ENCODE peak calls at places on chromosomes 4 and X, in ten cellular contexts. U is nephron progenitor cell, P is GM13976, M is AG10803, Y is Calu3, Z is MCF 10A, F is fibroblast of the aortic adventitia, T is mammary epithelial cell, S is bronchial epithelial cell, R is GM13977. G is an unnamed sample.

GRCh38 chr4:124437853-124438495 is 274.6 kb downstream of the ANKRD50 start:
- DNase-seq in F (no peak), U (no peak), R (no peak), M (no peak), Y (no peak), S (peak), T (peak), P (no peak), Z (no peak), G (no peak)

GRCh38 chr4:101711590-101712255 is 78.8 kb upstream of the BANK1 start:
- DNase-seq in Z (no peak), P (no peak), F (no peak), Y (no peak), T (no peak), S (no peak), U (no peak), M (no peak), R (no peak), G (no peak)

GRCh38 chr4:4946416-4946815 is 72.8 kb downstream of the CYTL1 start:
- DNase-seq in Z (no peak), P (no peak), S (no peak), Y (no peak), T (no peak), M (no peak), U (no peak), F (no peak), R (no peak), G (no peak)

GRCh38 chr4:169627307-169627706 is 6.9 kb downstream of the CLCN3 start:
- DNase-seq in R (no peak), Y (no peak), U (no peak), P (no peak), M (no peak), T (no peak), F (no peak), Z (no peak), S (no peak), G (no peak)

GRCh38 chr4:162458051-162458450 is 294.3 kb upstream of the FSTL5 start:
- DNase-seq in T (no peak), F (no peak), S (no peak), Z (no peak), U (no peak), P (no peak), M (no peak), Y (no peak), R (no peak), G (no peak)

GRCh38 chrX:12115377-12115776 is 22.9 kb upstream of the FRMPD4 start:
- DNase-seq in U (peak), P (no peak), Z (peak), F (no peak), T (no peak), R (no peak), S (no peak), M (no peak), Y (peak), G (no peak)

GRCh38 chr4:137531951-137532868 is at the start of gene PCDH18:
- DNase-seq in M (peak), R (no peak), F (peak), S (peak), T (peak), Z (peak), P (no peak), U (peak), Y (peak), G (peak)

GRCh38 chrX:134898450-134898849 is 92.3 kb upstream of the SMIM10 start:
- DNase-seq in M (no peak), P (no peak), Z (no peak), T (no peak), R (no peak), F (peak), Y (no peak), U (no peak), S (no peak), G (no peak)

GRCh38 chrX:130916636-130917422 is 13.8 kb upstream of the ENOX2 start:
- DNase-seq in M (peak), U (peak), Y (peak), R (peak), P (peak), S (peak), T (peak), F (peak), Z (peak), G (no peak)

GRCh38 chr4:153486281-153487151 is 20.4 kb downstream of the TMEM131L start:
- DNase-seq in R (no peak), S (peak), F (peak), M (peak), T (peak), U (no peak), Y (peak), Z (peak), P (no peak), G (no peak)

GRCh38 chr4:139603576-139604387 is 47.8 kb upstream of the SETD7 start:
- DNase-seq in U (peak), R (peak), F (peak), Z (peak), S (peak), Y (peak), T (peak), M (peak), P (peak), G (no peak)

GRCh38 chrX:129842510-129843208 is 1.0 kb downstream of the ZDHHC9 start:
- DNase-seq in U (no peak), Y (peak), F (peak), R (no peak), P (no peak), M (peak), S (peak), Z (peak), T (peak), G (no peak)

GRCh38 chr4:18559492-18559891 is 537.9 kb upstream of the LCORL start:
- DNase-seq in Y (no peak), P (no peak), M (no peak), T (no peak), S (no peak), R (no peak), F (no peak), U (no peak), Z (no peak), G (no peak)

GRCh38 chrX:44039556-44039955 is 66.4 kb upstream of the NDP start:
- DNase-seq in P (no peak), Z (no peak), R (no peak), T (no peak), Y (no peak), F (no peak), S (no peak), M (no peak), U (no peak), G (no peak)

GRCh38 chrX:124346064-124346876 is at the start of gene SH2D1A:
- DNase-seq in M (no peak), U (no peak), T (no peak), P (no peak), F (no peak), S (no peak), Z (no peak), R (no peak), Y (no peak), G (no peak)

DNA sequence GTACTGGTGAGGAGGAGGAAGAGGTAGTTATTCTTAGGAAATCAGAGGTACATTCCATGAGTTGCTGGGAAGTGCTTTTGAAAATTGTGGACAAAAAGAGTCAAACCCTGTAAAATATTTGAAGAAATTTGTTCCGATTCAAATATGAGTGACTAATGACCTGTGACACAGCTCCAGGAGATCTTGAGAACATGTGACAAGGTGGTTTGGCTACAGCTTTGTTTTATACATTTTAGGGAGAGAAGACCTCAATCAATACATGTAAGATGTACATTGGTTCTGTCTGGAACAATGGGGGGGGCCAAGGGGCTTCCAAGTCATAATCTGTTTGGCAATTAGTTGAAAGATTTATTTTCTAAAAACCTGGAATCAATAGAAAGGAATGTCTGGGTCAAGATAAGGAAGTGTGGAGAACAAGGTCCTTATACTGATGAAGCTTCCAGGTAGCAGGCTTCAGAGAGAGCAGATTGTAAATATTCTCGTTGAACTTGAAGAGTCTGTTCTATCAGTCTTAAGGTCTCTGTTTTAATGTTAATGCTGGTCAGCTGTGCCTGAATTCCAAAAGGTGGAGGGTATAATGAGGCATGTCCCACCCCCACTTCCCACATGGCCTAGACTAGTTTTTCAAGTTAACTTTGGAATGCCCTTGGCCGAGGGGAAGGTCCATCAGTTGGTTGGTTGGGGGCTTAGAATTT is 15.5 kb upstream of the DAPP1 start:
- DNase-seq in M (no peak), F (no peak), P (no peak), R (no peak), Z (no peak), T (no peak), S (no peak), Y (no peak), U (no peak), G (no peak)
- TF ChIP-seq CTCF in M (no peak), F (no peak), P (no peak), R (no peak), Z (no peak), T (no peak), S (no peak), Y (no peak), U (no peak), G (no peak)

DNA sequence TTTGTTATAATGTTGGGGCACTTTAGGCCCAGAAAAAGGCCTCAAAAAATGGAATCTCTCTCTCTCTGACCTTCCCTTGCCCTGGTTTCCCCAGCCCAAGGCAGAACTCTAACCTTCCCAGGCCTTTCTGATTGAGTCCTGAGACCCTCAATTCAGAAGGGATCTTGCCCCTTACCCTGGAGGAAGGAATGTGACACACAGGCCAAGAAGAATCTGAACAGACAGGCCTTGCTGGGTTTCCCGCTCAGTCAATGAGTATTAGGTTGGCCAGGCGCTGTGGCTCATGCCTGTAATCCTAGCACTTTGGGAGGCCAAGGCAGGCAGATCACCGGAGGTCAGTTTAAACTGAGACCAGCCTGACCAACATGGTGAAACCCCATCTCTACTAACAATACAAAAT is 27.6 kb downstream of the ELOVL6 start:
- DNase-seq in Y (no peak), T (no peak), Z (no peak), F (no peak), P (no peak), M (no peak), S (no peak), R (no peak), U (no peak), G (no peak)
- TF ChIP-seq CTCF in Y (no peak), T (no peak), Z (no peak), F (no peak), P (no peak), M (no peak), S (no peak), R (no peak), U (no peak), G (no peak)

GRCh38 chrX:153773741-153774575 is 6.9 kb upstream of the SRPK3 start:
- DNase-seq in Z (no peak), S (no peak), Y (no peak), M (no peak), P (no peak), R (no peak), U (peak), T (no peak), F (no peak), G (no peak)

GRCh38 chrX:153774576-153775292 is 6.1 kb upstream of the SRPK3 start:
- DNase-seq in F (no peak), Z (no peak), U (peak), T (no peak), S (no peak), P (no peak), Y (no peak), M (no peak), R (no peak), G (no peak)

GRCh38 chrX:153775631-153776595 is 4.9 kb upstream of the SRPK3 start:
- DNase-seq in Y (no peak), S (no peak), P (no peak), T (no peak), U (peak), M (no peak), Z (no peak), R (no peak), F (no peak), G (no peak)

GRCh38 chrX:153776611-153777045 is 4.2 kb upstream of the SRPK3 start:
- DNase-seq in F (no peak), T (no peak), U (no peak), Y (no peak), M (no peak), P (no peak), S (no peak), R (no peak), Z (no peak), G (no peak)

DNA sequence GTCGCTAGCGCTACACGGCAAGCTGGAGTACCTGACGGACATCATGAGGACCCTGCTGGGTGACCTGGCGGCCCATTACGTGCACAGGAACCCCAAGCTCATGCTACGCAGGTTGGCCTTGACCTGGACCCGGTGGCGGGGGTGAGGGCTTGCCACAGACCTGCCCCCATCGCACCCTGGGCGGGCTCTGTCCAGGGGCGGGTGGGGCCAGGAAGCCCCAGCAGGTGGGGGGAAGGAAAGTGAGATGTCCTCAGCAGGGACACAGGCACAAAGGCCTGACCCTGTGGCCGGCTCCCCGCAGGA is 5.6 kb upstream of the SRPK3 start:
- DNase-seq in F (no peak), S (no peak), R (no peak), Z (no peak), M (no peak), T (no peak), P (no peak), Y (no peak), U (peak), G (no peak)
- TF ChIP-seq CTCF in F (no peak), S (no peak), R (no peak), Z (no peak), M (no peak), T (no peak), P (no peak), Y (no peak), U (no peak), G (no peak)

GRCh38 chr4:103634236-103634635 is 85.5 kb downstream of the TACR3 start:
- DNase-seq in R (no peak), U (no peak), T (no peak), M (no peak), P (no peak), S (peak), Z (peak), Y (no peak), F (no peak), G (no peak)
- TF ChIP-seq CTCF in R (no peak), U (no peak), T (peak), M (no peak), P (no peak), S (no peak), Z (peak), Y (no peak), F (no peak), G (no peak)

GRCh38 chr4:71962622-71963264 is 69.1 kb upstream of the NPFFR2 start:
- DNase-seq in P (no peak), U (no peak), Z (no peak), F (no peak), R (no peak), T (no peak), S (no peak), M (no peak), Y (no peak), G (no peak)
- TF ChIP-seq CTCF in P (no peak), U (no peak), Z (no peak), F (no peak), R (no peak), T (no peak), S (no peak), M (no peak), Y (no peak), G (no peak)

G was measured in omental fat pad.